ENCODE peak calls at places on chromosomes 12 and 14, in seven cellular contexts. One of them, this sample, is unnamed.

GRCh38 chr14:52922656-52923055 is 28.2 kb downstream of the FERMT2 start:
- DNase-seq in activated CD4-positive, alpha-beta T cell treated with anti-CD3 and anti-CD28 coated beads for 36 hours: no peak
- DNase-seq in fibroblast of lung: peak; percentile 86
- DNase-seq in lower leg skin: no peak
- DNase-seq in stimulated activated CD8-positive, alpha-beta memory T cell treated with anti-CD3 and anti-CD28 coated beads, Interleukin-2, amount 100 ng/mL, for 1 hour: no peak
- DNase-seq in fibroblast of the conjunctiva: no peak
- DNase-seq in AG20443: peak; percentile 32
- DNase-seq in this sample: no peak

GRCh38 chr14:99257673-99258221 is 14.2 kb downstream of the BCL11B start:
- DNase-seq in fibroblast of the conjunctiva: no peak
- DNase-seq in fibroblast of lung: no peak
- DNase-seq in lower leg skin: no peak
- DNase-seq in stimulated activated CD8-positive, alpha-beta memory T cell treated with anti-CD3 and anti-CD28 coated beads, Interleukin-2, amount 100 ng/mL, for 1 hour: no peak
- DNase-seq in activated CD4-positive, alpha-beta T cell treated with anti-CD3 and anti-CD28 coated beads for 36 hours: peak; percentile 51
- DNase-seq in AG20443: no peak
- DNase-seq in this sample: no peak

GRCh38 chr12:11500222-11500860 is 105.0 kb upstream of the PRB2 start:
- DNase-seq in stimulated activated CD8-positive, alpha-beta memory T cell treated with anti-CD3 and anti-CD28 coated beads, Interleukin-2, amount 100 ng/mL, for 1 hour: peak; percentile 38
- DNase-seq in fibroblast of the conjunctiva: peak; percentile 21
- DNase-seq in activated CD4-positive, alpha-beta T cell treated with anti-CD3 and anti-CD28 coated beads for 36 hours: peak; percentile 92
- DNase-seq in fibroblast of lung: peak; percentile 68
- DNase-seq in AG20443: peak; percentile 90
- DNase-seq in lower leg skin: peak; percentile 44
- DNase-seq in this sample: no peak

GRCh38 chr14:95691591-95691990 is 5.4 kb downstream of the TCL1B start:
- DNase-seq in AG20443: no peak
- DNase-seq in fibroblast of the conjunctiva: no peak
- DNase-seq in stimulated activated CD8-positive, alpha-beta memory T cell treated with anti-CD3 and anti-CD28 coated beads, Interleukin-2, amount 100 ng/mL, for 1 hour: no peak
- DNase-seq in lower leg skin: no peak
- DNase-seq in activated CD4-positive, alpha-beta T cell treated with anti-CD3 and anti-CD28 coated beads for 36 hours: no peak
- DNase-seq in fibroblast of lung: no peak
- DNase-seq in this sample: no peak

GRCh38 chr12:31773867-31774266 is 45.0 kb upstream of the AMN1 start:
- DNase-seq in AG20443: no peak
- DNase-seq in fibroblast of the conjunctiva: no peak
- DNase-seq in activated CD4-positive, alpha-beta T cell treated with anti-CD3 and anti-CD28 coated beads for 36 hours: peak; percentile 9
- DNase-seq in stimulated activated CD8-positive, alpha-beta memory T cell treated with anti-CD3 and anti-CD28 coated beads, Interleukin-2, amount 100 ng/mL, for 1 hour: no peak
- DNase-seq in lower leg skin: no peak
- DNase-seq in fibroblast of lung: peak; percentile 27
- DNase-seq in this sample: no peak

GRCh38 chr12:124159655-124160054 is 135.2 kb upstream of the RFLNA start:
- DNase-seq in stimulated activated CD8-positive, alpha-beta memory T cell treated with anti-CD3 and anti-CD28 coated beads, Interleukin-2, amount 100 ng/mL, for 1 hour: no peak
- DNase-seq in activated CD4-positive, alpha-beta T cell treated with anti-CD3 and anti-CD28 coated beads for 36 hours: no peak
- DNase-seq in fibroblast of the conjunctiva: no peak
- DNase-seq in lower leg skin: no peak
- DNase-seq in AG20443: no peak
- DNase-seq in fibroblast of lung: no peak
- DNase-seq in this sample: no peak

GRCh38 chr14:65846469-65846868 is 433.9 kb downstream of the FUT8 start:
- DNase-seq in stimulated activated CD8-positive, alpha-beta memory T cell treated with anti-CD3 and anti-CD28 coated beads, Interleukin-2, amount 100 ng/mL, for 1 hour: no peak
- DNase-seq in lower leg skin: no peak
- DNase-seq in activated CD4-positive, alpha-beta T cell treated with anti-CD3 and anti-CD28 coated beads for 36 hours: no peak
- DNase-seq in fibroblast of the conjunctiva: no peak
- DNase-seq in fibroblast of lung: no peak
- DNase-seq in AG20443: no peak
- DNase-seq in this sample: no peak

GRCh38 chr14:64220466-64220865 is 73.7 kb downstream of the ESR2 start:
- DNase-seq in fibroblast of the conjunctiva: no peak
- DNase-seq in stimulated activated CD8-positive, alpha-beta memory T cell treated with anti-CD3 and anti-CD28 coated beads, Interleukin-2, amount 100 ng/mL, for 1 hour: no peak
- DNase-seq in AG20443: no peak
- DNase-seq in lower leg skin: no peak
- DNase-seq in activated CD4-positive, alpha-beta T cell treated with anti-CD3 and anti-CD28 coated beads for 36 hours: no peak
- DNase-seq in fibroblast of lung: no peak
- DNase-seq in this sample: no peak

GRCh38 chr12:104223599-104224168 is 8.1 kb downstream of the TXNRD1 start:
- DNase-seq in stimulated activated CD8-positive, alpha-beta memory T cell treated with anti-CD3 and anti-CD28 coated beads, Interleukin-2, amount 100 ng/mL, for 1 hour: no peak
- DNase-seq in activated CD4-positive, alpha-beta T cell treated with anti-CD3 and anti-CD28 coated beads for 36 hours: no peak
- DNase-seq in lower leg skin: no peak
- DNase-seq in fibroblast of the conjunctiva: no peak
- DNase-seq in AG20443: no peak
- DNase-seq in fibroblast of lung: no peak
- DNase-seq in this sample: no peak

GRCh38 chr12:64457036-64457435 is 5.1 kb downstream of the TBK1 start:
- DNase-seq in fibroblast of lung: no peak
- DNase-seq in activated CD4-positive, alpha-beta T cell treated with anti-CD3 and anti-CD28 coated beads for 36 hours: peak; percentile 66
- DNase-seq in fibroblast of the conjunctiva: no peak
- DNase-seq in stimulated activated CD8-positive, alpha-beta memory T cell treated with anti-CD3 and anti-CD28 coated beads, Interleukin-2, amount 100 ng/mL, for 1 hour: no peak
- DNase-seq in lower leg skin: peak; percentile 29
- DNase-seq in AG20443: no peak
- DNase-seq in this sample: no peak

GRCh38 chr12:31819427-31819826 is 90.6 kb upstream of the AMN1 start:
- DNase-seq in activated CD4-positive, alpha-beta T cell treated with anti-CD3 and anti-CD28 coated beads for 36 hours: no peak
- DNase-seq in fibroblast of lung: no peak
- DNase-seq in lower leg skin: no peak
- DNase-seq in AG20443: no peak
- DNase-seq in fibroblast of the conjunctiva: no peak
- DNase-seq in stimulated activated CD8-positive, alpha-beta memory T cell treated with anti-CD3 and anti-CD28 coated beads, Interleukin-2, amount 100 ng/mL, for 1 hour: no peak
- DNase-seq in this sample: no peak

GRCh38 chr12:47903927-47904646 is 707 bp downstream of the VDR start:
- DNase-seq in activated CD4-positive, alpha-beta T cell treated with anti-CD3 and anti-CD28 coated beads for 36 hours: peak; percentile 84
- DNase-seq in fibroblast of the conjunctiva: peak; percentile 64
- DNase-seq in AG20443: peak; percentile 82
- DNase-seq in fibroblast of lung: peak; percentile 89
- DNase-seq in stimulated activated CD8-positive, alpha-beta memory T cell treated with anti-CD3 and anti-CD28 coated beads, Interleukin-2, amount 100 ng/mL, for 1 hour: no peak
- DNase-seq in lower leg skin: peak; percentile 76
- DNase-seq in this sample: peak; percentile 83

GRCh38 chr12:8603858-8604257 is 8.8 kb downstream of the AICDA start:
- DNase-seq in AG20443: peak; percentile 34
- DNase-seq in lower leg skin: no peak
- DNase-seq in fibroblast of lung: no peak
- DNase-seq in fibroblast of the conjunctiva: no peak
- DNase-seq in activated CD4-positive, alpha-beta T cell treated with anti-CD3 and anti-CD28 coated beads for 36 hours: no peak
- DNase-seq in stimulated activated CD8-positive, alpha-beta memory T cell treated with anti-CD3 and anti-CD28 coated beads, Interleukin-2, amount 100 ng/mL, for 1 hour: no peak
- DNase-seq in this sample: no peak

GRCh38 chr12:27951898-27952297 is 20.6 kb downstream of the PTHLH start:
- DNase-seq in fibroblast of the conjunctiva: no peak
- DNase-seq in activated CD4-positive, alpha-beta T cell treated with anti-CD3 and anti-CD28 coated beads for 36 hours: no peak
- DNase-seq in AG20443: no peak
- DNase-seq in stimulated activated CD8-positive, alpha-beta memory T cell treated with anti-CD3 and anti-CD28 coated beads, Interleukin-2, amount 100 ng/mL, for 1 hour: no peak
- DNase-seq in fibroblast of lung: no peak
- DNase-seq in lower leg skin: no peak
- DNase-seq in this sample: no peak

GRCh38 chr12:2288471-2288870 is 235.7 kb downstream of the CACNA1C start:
- DNase-seq in lower leg skin: no peak
- DNase-seq in fibroblast of lung: no peak
- DNase-seq in activated CD4-positive, alpha-beta T cell treated with anti-CD3 and anti-CD28 coated beads for 36 hours: no peak
- DNase-seq in fibroblast of the conjunctiva: no peak
- DNase-seq in stimulated activated CD8-positive, alpha-beta memory T cell treated with anti-CD3 and anti-CD28 coated beads, Interleukin-2, amount 100 ng/mL, for 1 hour: no peak
- DNase-seq in AG20443: no peak
- DNase-seq in this sample: no peak

GRCh38 chr12:15712823-15713663 is 76.1 kb downstream of the EPS8 start:
- DNase-seq in fibroblast of lung: no peak
- DNase-seq in stimulated activated CD8-positive, alpha-beta memory T cell treated with anti-CD3 and anti-CD28 coated beads, Interleukin-2, amount 100 ng/mL, for 1 hour: no peak
- DNase-seq in AG20443: no peak
- DNase-seq in lower leg skin: no peak
- DNase-seq in activated CD4-positive, alpha-beta T cell treated with anti-CD3 and anti-CD28 coated beads for 36 hours: no peak
- DNase-seq in fibroblast of the conjunctiva: no peak
- DNase-seq in this sample: no peak

GRCh38 chr14:86683525-86683924 is 1153.6 kb downstream of the FLRT2 start:
- DNase-seq in AG20443: no peak
- DNase-seq in lower leg skin: no peak
- DNase-seq in activated CD4-positive, alpha-beta T cell treated with anti-CD3 and anti-CD28 coated beads for 36 hours: no peak
- DNase-seq in stimulated activated CD8-positive, alpha-beta memory T cell treated with anti-CD3 and anti-CD28 coated beads, Interleukin-2, amount 100 ng/mL, for 1 hour: no peak
- DNase-seq in fibroblast of the conjunctiva: no peak
- DNase-seq in fibroblast of lung: no peak
- DNase-seq in this sample: no peak

GRCh38 chr12:79434561-79434960 is 256.2 kb downstream of the PAWR start:
- DNase-seq in lower leg skin: no peak
- DNase-seq in fibroblast of the conjunctiva: no peak
- DNase-seq in stimulated activated CD8-positive, alpha-beta memory T cell treated with anti-CD3 and anti-CD28 coated beads, Interleukin-2, amount 100 ng/mL, for 1 hour: no peak
- DNase-seq in fibroblast of lung: no peak
- DNase-seq in AG20443: no peak
- DNase-seq in activated CD4-positive, alpha-beta T cell treated with anti-CD3 and anti-CD28 coated beads for 36 hours: no peak
- DNase-seq in this sample: no peak

GRCh38 chr14:65769151-65769550 is 356.6 kb downstream of the FUT8 start:
- DNase-seq in lower leg skin: no peak
- DNase-seq in AG20443: no peak
- DNase-seq in fibroblast of lung: peak; percentile 25
- DNase-seq in fibroblast of the conjunctiva: no peak
- DNase-seq in activated CD4-positive, alpha-beta T cell treated with anti-CD3 and anti-CD28 coated beads for 36 hours: no peak
- DNase-seq in stimulated activated CD8-positive, alpha-beta memory T cell treated with anti-CD3 and anti-CD28 coated beads, Interleukin-2, amount 100 ng/mL, for 1 hour: no peak
- DNase-seq in this sample: no peak

GRCh38 chr12:111447571-111448265 is 42.0 kb downstream of the SH2B3 start:
- DNase-seq in activated CD4-positive, alpha-beta T cell treated with anti-CD3 and anti-CD28 coated beads for 36 hours: no peak
- DNase-seq in fibroblast of the conjunctiva: no peak
- DNase-seq in stimulated activated CD8-positive, alpha-beta memory T cell treated with anti-CD3 and anti-CD28 coated beads, Interleukin-2, amount 100 ng/mL, for 1 hour: no peak
- DNase-seq in fibroblast of lung: no peak
- DNase-seq in lower leg skin: peak; percentile 11
- DNase-seq in AG20443: no peak
- DNase-seq in this sample: no peak

GRCh38 chr12:95207407-95207806 is 9.9 kb downstream of the FGD6 start:
- DNase-seq in fibroblast of the conjunctiva: no peak
- DNase-seq in stimulated activated CD8-positive, alpha-beta memory T cell treated with anti-CD3 and anti-CD28 coated beads, Interleukin-2, amount 100 ng/mL, for 1 hour: no peak
- DNase-seq in AG20443: no peak
- DNase-seq in activated CD4-positive, alpha-beta T cell treated with anti-CD3 and anti-CD28 coated beads for 36 hours: no peak
- DNase-seq in lower leg skin: no peak
- DNase-seq in fibroblast of lung: no peak
- DNase-seq in this sample: no peak

GRCh38 chr12:22415342-22416309 is 81.1 kb upstream of the ST8SIA1 start:
- DNase-seq in fibroblast of the conjunctiva: no peak
- DNase-seq in activated CD4-positive, alpha-beta T cell treated with anti-CD3 and anti-CD28 coated beads for 36 hours: no peak
- DNase-seq in lower leg skin: no peak
- DNase-seq in fibroblast of lung: peak; percentile 86
- DNase-seq in stimulated activated CD8-positive, alpha-beta memory T cell treated with anti-CD3 and anti-CD28 coated beads, Interleukin-2, amount 100 ng/mL, for 1 hour: no peak
- DNase-seq in AG20443: no peak
- DNase-seq in this sample: no peak

GRCh38 chr14:59150990-59151389 is 37.5 kb upstream of the DAAM1 start:
- DNase-seq in fibroblast of lung: no peak
- DNase-seq in lower leg skin: no peak
- DNase-seq in activated CD4-positive, alpha-beta T cell treated with anti-CD3 and anti-CD28 coated beads for 36 hours: no peak
- DNase-seq in stimulated activated CD8-positive, alpha-beta memory T cell treated with anti-CD3 and anti-CD28 coated beads, Interleukin-2, amount 100 ng/mL, for 1 hour: no peak
- DNase-seq in fibroblast of the conjunctiva: no peak
- DNase-seq in AG20443: no peak
- DNase-seq in this sample: no peak

GRCh38 chr14:97785495-97785894 is 988.3 kb downstream of the VRK1 start:
- DNase-seq in lower leg skin: no peak
- DNase-seq in fibroblast of the conjunctiva: no peak
- DNase-seq in AG20443: no peak
- DNase-seq in activated CD4-positive, alpha-beta T cell treated with anti-CD3 and anti-CD28 coated beads for 36 hours: no peak
- DNase-seq in fibroblast of lung: no peak
- DNase-seq in stimulated activated CD8-positive, alpha-beta memory T cell treated with anti-CD3 and anti-CD28 coated beads, Interleukin-2, amount 100 ng/mL, for 1 hour: no peak
- DNase-seq in this sample: no peak

GRCh38 chr12:49842519-49843352 is at the start of gene BCDIN3D:
- DNase-seq in fibroblast of the conjunctiva: peak; percentile 86
- DNase-seq in fibroblast of lung: peak; percentile 92
- DNase-seq in activated CD4-positive, alpha-beta T cell treated with anti-CD3 and anti-CD28 coated beads for 36 hours: peak; percentile 97
- DNase-seq in stimulated activated CD8-positive, alpha-beta memory T cell treated with anti-CD3 and anti-CD28 coated beads, Interleukin-2, amount 100 ng/mL, for 1 hour: peak; percentile 80
- DNase-seq in lower leg skin: peak; percentile 91
- DNase-seq in AG20443: peak; percentile 97
- DNase-seq in this sample: peak; percentile 95